ENCODE peak calls at places on chromosomes 5 and 9, in six cellular contexts. A is transverse colon, B is HCT116, M is GM23338, U is breast epithelium, Q is spleen. C is an unnamed sample.

GRCh38 chr9:125815568-125815967 is 68.4 kb downstream of the PBX3 start:
- DNase-seq in A (no peak), B (peak), M (peak), U (no peak), Q (no peak), C (no peak)

GRCh38 chr5:141478321-141478945 is 2.7 kb downstream of the PCDHGC3 start:
- DNase-seq in A (peak), B (no peak), M (peak), U (peak), Q (no peak), C (peak)

GRCh38 chr5:51657340-51658240 is 274.3 kb downstream of the ISL1 start:
- DNase-seq in A (no peak), B (no peak), M (no peak), U (no peak), Q (no peak), C (no peak)

GRCh38 chr5:120678279-120678678 is 214.2 kb downstream of the PRR16 start:
- DNase-seq in A (no peak), B (no peak), M (no peak), U (no peak), Q (no peak), C (no peak)

GRCh38 chr9:98075332-98075805 is 18.8 kb downstream of the NANS start:
- DNase-seq in A (no peak), B (peak), M (peak), U (no peak), Q (peak), C (peak)

GRCh38 chr5:150108711-150109605 is 22.6 kb upstream of the CSF1R start:
- DNase-seq in A (no peak), B (no peak), M (no peak), U (peak), Q (no peak), C (peak)

GRCh38 chr5:16666140-16666860 is 49.5 kb upstream of the RETREG1 start:
- DNase-seq in A (peak), B (no peak), M (no peak), U (no peak), Q (no peak), C (no peak)

GRCh38 chr5:14718778-14719177 is 54.3 kb downstream of the OTULIN start:
- DNase-seq in A (no peak), B (no peak), M (no peak), U (no peak), Q (no peak), C (no peak)

GRCh38 chr9:135906291-135907005 is 898 bp downstream of the CAMSAP1 start:
- DNase-seq in A (peak), B (no peak), M (no peak), U (no peak), Q (peak), C (no peak)

GRCh38 chr5:37915078-37915736 is 75.4 kb upstream of the GDNF start:
- DNase-seq in A (no peak), B (no peak), M (no peak), U (no peak), Q (no peak), C (no peak)

GRCh38 chr5:116575635-116576042 is 1.0 kb upstream of the SEMA6A start:
- DNase-seq in A (peak), B (no peak), M (peak), U (no peak), Q (peak), C (no peak)

GRCh38 chr5:110045153-110045552 is 355.4 kb downstream of the MAN2A1 start:
- DNase-seq in A (no peak), B (no peak), M (peak), U (no peak), Q (no peak), C (no peak)

GRCh38 chr5:38653389-38653788 is 96.9 kb upstream of the LIFR start:
- DNase-seq in A (no peak), B (no peak), M (no peak), U (peak), Q (no peak), C (no peak)

GRCh38 chr9:114002271-114002985 is 75.7 kb downstream of the AMBP start:
- DNase-seq in A (no peak), B (no peak), M (no peak), U (peak), Q (peak), C (peak)

GRCh38 chr9:132486706-132487350 is 76.8 kb downstream of the CFAP77 start:
- DNase-seq in A (no peak), B (no peak), M (no peak), U (no peak), Q (no peak), C (no peak)

GRCh38 chr5:63483338-63483737 is 478.9 kb downstream of the HTR1A start:
- DNase-seq in A (no peak), B (no peak), M (no peak), U (no peak), Q (no peak), C (no peak)

GRCh38 chr5:134127376-134127861 is 12.9 kb downstream of the TCF7 start:
- DNase-seq in A (no peak), B (no peak), M (no peak), U (no peak), Q (peak), C (peak)

GRCh38 chr5:157477814-157478494 is 17.9 kb downstream of the NIPAL4 start:
- DNase-seq in A (no peak), B (no peak), M (no peak), U (no peak), Q (no peak), C (no peak)

GRCh38 chr5:10607666-10608442 is 44.0 kb downstream of the ANKRD33B start:
- DNase-seq in A (peak), B (no peak), M (peak), U (no peak), Q (no peak), C (no peak)

GRCh38 chr9:82021198-82021597 is 32.6 kb downstream of the SPATA31D1 start:
- DNase-seq in A (no peak), B (peak), M (no peak), U (peak), Q (no peak), C (no peak)

GRCh38 chr5:108670591-108671335 is 76.9 kb upstream of the FER start:
- DNase-seq in A (no peak), B (no peak), M (no peak), U (no peak), Q (no peak), C (no peak)

GRCh38 chr9:114958021-114958846 is 27.8 kb upstream of the TNFSF8 start:
- DNase-seq in A (peak), B (no peak), M (no peak), U (no peak), Q (peak), C (no peak)

GRCh38 chr5:172897691-172898512 is 61.3 kb upstream of the RPL26L1 start:
- DNase-seq in A (no peak), B (no peak), M (no peak), U (no peak), Q (no peak), C (no peak)

GRCh38 chr9:121398374-121398773 is 28.3 kb upstream of the STOM start:
- DNase-seq in A (no peak), B (no peak), M (no peak), U (peak), Q (no peak), C (no peak)

GRCh38 chr9:117411547-117411946 is 3.3 kb downstream of the ASTN2 start:
- DNase-seq in A (no peak), B (no peak), M (peak), U (no peak), Q (no peak), C (peak)

GRCh38 chr9:31542384-31543055 is 841.9 kb upstream of the ACO1 start:
- DNase-seq in A (peak), B (no peak), M (peak), U (no peak), Q (no peak), C (no peak)

GRCh38 chr9:90343360-90343759 is 299.3 kb downstream of the DIRAS2 start:
- DNase-seq in A (no peak), B (no peak), M (peak), U (no peak), Q (no peak), C (no peak)
- H3K27ac ChIP-seq in A (no peak), B (no peak), M (no peak), U (no peak), Q (no peak), C (no peak)

DNA sequence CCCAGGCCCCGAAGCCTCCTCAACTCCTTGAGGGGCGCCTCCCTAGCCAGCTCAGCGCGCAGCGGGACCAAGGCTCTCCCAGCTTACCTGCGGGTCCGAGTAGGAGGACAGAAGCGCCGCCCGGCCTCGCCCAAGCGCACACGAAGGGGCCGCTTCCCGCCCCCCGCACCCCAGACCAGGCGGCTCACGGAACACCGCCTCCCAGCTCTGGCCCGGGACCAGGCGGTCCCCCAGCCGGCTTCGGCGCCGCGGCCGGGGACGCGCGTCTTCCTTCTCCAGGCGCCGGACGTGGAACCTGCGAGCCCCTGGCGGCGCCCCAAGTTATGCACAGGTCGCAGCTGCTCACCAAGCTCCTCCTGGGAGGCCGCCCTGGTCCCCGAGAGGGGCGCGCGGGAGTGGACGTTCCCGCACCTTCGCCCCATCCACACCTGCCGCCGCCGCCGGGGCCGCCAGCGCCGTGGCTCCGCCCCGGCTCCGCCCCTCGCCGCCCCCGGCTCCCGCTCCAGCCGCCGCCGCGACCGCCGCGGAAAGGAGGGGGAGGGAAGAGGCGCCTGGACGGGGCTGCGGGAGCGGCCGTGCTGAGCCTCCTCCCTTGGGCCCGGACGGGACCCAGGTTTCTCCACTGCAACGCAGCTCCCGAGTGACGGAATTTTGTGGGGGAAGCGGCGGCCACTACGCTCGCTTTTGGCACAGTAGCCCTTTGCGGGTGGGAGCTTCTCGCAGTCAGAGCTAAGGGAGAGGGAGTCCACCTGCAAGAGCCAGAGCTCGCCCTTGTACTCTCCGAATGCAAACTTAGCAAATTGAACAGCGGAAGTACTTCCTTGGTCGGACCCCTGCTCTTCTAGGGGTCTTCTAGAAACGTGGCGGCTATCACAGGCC is 77.5 kb upstream of the IFNE start:
- DNase-seq in A (peak), B (no peak), M (peak), U (peak), Q (peak), C (peak)
- TF ChIP-seq CTCF in A (no peak), B (no peak), M (no peak), U (no peak), Q (no peak), C (no peak)

GRCh38 chr9:127816728-127817127 is 14.0 kb downstream of the FPGS start:
- DNase-seq in A (no peak), B (no peak), M (no peak), U (no peak), Q (no peak), C (no peak)

GRCh38 chr9:127816362-127816725 is 13.7 kb downstream of the FPGS start:
- DNase-seq in A (no peak), B (no peak), M (no peak), U (no peak), Q (no peak), C (no peak)

GRCh38 chr9:127814619-127815511 is 12.2 kb downstream of the FPGS start:
- DNase-seq in A (no peak), B (no peak), M (no peak), U (no peak), Q (no peak), C (no peak)

GRCh38 chr9:127813739-127814226 is 11.1 kb downstream of the FPGS start:
- DNase-seq in A (no peak), B (no peak), M (no peak), U (no peak), Q (no peak), C (no peak)

DNA sequence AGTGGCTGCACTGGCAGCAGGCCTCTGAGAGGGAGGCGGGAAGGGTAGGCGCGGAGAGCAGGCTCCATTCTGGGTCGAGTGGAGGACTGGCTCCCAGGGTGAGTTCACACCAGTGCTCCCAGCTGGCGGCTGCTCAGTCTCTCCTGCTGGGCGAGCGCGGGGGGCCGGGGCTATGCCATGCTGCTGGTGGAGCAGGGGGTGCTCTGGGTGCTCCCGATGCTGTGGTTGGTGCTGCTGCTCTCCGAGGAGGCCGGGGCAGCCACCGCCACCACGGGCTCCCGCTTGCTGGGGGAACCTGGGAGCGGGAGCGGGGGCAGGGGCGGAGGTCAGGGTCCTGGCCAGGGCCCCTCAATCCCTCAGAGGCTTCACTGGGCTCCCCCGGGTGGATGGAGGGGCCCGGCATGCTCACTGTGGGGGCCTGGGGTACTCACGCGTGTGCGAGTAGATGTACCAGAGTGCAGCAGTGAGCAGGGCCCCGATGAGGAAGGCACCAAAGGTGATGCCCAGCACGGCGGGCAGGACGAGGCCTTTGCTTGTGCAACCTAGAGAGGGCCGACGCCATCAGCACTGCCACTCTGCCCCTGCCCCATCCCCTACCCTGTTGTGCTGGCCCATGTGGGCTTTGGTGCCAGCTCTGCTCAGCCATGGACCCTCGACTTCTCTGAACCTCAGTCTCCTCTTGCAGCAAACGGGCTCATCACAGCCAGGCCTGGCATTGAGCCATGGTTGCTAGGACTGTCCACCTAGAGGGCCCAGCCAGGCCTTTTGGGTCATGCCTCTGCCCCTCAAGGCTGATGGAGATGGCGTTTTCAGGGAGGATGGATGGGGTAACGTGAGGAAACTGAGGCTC is 13.1 kb downstream of the FPGS start:
- DNase-seq in A (no peak), B (no peak), M (no peak), U (no peak), Q (no peak), C (no peak)
- TF ChIP-seq POLR2AphosphoS5 in A (no peak), B (no peak), M (no peak), U (no peak), Q (peak), C (no peak)

GRCh38 chr5:1040571-1040970 is 32.0 kb downstream of the NKD2 start:
- DNase-seq in A (no peak), B (no peak), M (no peak), U (no peak), Q (no peak), C (no peak)

GRCh38 chr5:1041225-1042186 is 32.9 kb downstream of the NKD2 start:
- DNase-seq in A (no peak), B (no peak), M (no peak), U (no peak), Q (no peak), C (no peak)

GRCh38 chr5:1038417-1039209 is 30.0 kb downstream of the NKD2 start:
- DNase-seq in A (no peak), B (no peak), M (no peak), U (no peak), Q (no peak), C (no peak)

GRCh38 chr5:1039210-1039548 is 30.6 kb downstream of the NKD2 start:
- DNase-seq in A (no peak), B (no peak), M (no peak), U (no peak), Q (no peak), C (no peak)

DNA sequence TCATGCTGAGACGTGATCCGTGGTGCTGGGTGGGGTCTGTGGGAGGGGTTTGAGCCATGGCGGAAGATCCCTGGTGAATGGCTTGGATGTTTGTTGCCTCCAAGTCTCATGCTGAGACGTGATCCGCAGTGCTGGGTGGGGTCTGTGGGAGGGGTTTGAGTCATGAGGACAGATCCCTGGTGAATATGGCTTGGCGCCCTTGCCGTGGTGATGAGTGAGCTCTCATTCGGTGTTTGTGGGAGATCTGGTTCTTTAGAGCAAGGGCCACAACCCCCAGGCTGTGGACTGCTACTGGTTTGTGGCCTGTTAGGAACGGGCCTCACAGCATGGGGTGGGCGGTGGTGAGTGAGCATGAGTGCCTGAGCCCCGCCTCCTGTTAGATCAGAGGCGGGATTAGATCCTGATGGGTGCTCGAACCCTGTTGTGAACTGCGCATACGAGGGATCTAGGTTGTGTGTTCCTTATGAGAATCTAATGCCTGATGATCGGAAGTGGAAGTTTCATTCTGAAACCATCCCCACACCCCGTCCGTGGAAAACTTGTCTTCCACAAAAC is 31.2 kb downstream of the NKD2 start:
- DNase-seq in A (no peak), B (no peak), M (no peak), U (no peak), Q (no peak), C (no peak)
- H3K27ac ChIP-seq in A (no peak), B (no peak), M (no peak), U (no peak), Q (no peak), C (no peak)

GRCh38 chr9:104914458-104914857 is 13.5 kb downstream of the ABCA1 start:
- DNase-seq in A (no peak), B (no peak), M (no peak), U (no peak), Q (no peak), C (no peak)
- TF ChIP-seq CTCF in A (no peak), B (no peak), M (no peak), U (no peak), Q (no peak), C (no peak)

DNA sequence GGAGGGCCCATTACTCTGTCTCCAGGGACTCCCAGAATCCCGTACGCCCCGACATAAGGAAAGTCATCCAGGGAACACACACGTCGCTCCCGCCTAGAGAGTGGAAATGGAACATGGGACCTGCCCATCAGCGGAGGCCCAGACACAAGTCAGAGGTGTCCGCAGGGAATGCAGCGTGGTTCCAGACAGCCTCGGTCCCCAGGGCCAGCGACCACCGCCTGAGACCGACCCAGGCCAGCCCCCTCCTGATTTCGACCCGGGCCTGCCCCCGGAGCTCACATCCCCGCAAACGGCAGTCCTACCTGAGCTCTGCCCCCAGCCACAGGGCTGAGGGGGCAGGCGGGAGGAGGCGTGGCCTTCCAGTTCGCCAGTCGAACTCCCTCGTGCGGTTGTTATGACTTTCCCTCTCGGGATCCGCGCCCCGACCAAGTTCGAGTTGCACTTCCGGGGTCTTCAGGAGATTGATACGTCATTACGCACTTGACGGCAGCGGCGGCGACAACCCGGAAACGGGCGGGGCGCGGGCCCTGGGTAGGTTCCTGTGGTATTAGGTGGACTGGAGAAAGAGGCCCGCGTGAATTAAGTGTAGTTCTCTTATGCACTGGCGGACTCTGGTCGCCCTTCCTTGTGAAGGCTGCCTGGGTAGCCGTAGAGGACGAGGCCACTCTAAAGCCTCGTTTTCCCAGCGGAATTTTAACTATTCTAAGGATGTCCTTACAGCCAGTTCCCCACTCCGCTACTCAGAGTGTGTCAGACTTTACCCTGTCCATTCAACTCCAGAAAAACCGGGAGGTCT is 370.0 kb upstream of the POU5F2 start:
- DNase-seq in A (peak), B (peak), M (peak), U (peak), Q (peak), C (peak)
- TF ChIP-seq POLR2AphosphoS5 in A (peak), B (peak), M (peak), U (peak), Q (peak), C (peak)

C was measured in stomach.